ENCODE peak calls at places on chromosomes 1 and 21, in seven cellular contexts. G is hepatocyte, B is SJCRH30, E is iPS DF 6.9, C is fibroblast of lung, W is esophagus squamous epithelium, L is IMR-90. M is an unnamed sample. For H3K27me3, the result is how much of the 10 kb centered on the place peaks cover.

GRCh38 chr1:150487763-150488115 is 520 bp downstream of the TARS2 start:
- DNase-seq in C (no peak), E (no peak), L (no peak), W (no peak), G (no peak), B (no peak), M (no peak)

GRCh38 chr1:97451944-97452343 is 468.9 kb downstream of the DPYD start:
- DNase-seq in G (no peak), C (no peak), E (no peak), L (no peak), B (no peak), W (no peak), M (no peak)

GRCh38 chr1:22710688-22711024 is at the start of gene EPHB2:
- DNase-seq in G (peak), W (no peak), B (peak), E (no peak), C (peak), L (peak), M (peak)

GRCh38 chr1:117339866-117340357 is 27.3 kb upstream of the MAN1A2 start:
- DNase-seq in L (peak), C (peak), W (no peak), G (peak), E (no peak), B (peak), M (no peak)

GRCh38 chr1:8533124-8533523 is 215.2 kb downstream of the SLC45A1 start:
- DNase-seq in W (no peak), E (no peak), G (no peak), C (no peak), B (no peak), L (no peak), M (no peak)

GRCh38 chr21:29298348-29299045 is at the start of gene BACH1:
- DNase-seq in C (peak), L (peak), W (peak), B (peak), G (peak), E (peak), M (peak)

GRCh38 chr1:118291686-118292085 is 106.7 kb upstream of the SPAG17 start:
- DNase-seq in L (no peak), E (no peak), G (no peak), B (no peak), W (no peak), C (no peak), M (no peak)

GRCh38 chr21:45525153-45525909 is 16.9 kb downstream of the SLC19A1 start:
- DNase-seq in L (no peak), W (no peak), E (no peak), B (no peak), C (no peak), G (peak), M (peak)

GRCh38 chr21:41926068-41926806 is 27.6 kb downstream of the C2CD2 start:
- DNase-seq in W (no peak), E (peak), G (peak), C (peak), L (peak), B (no peak), M (no peak)

GRCh38 chr1:29709711-29710169 is 473.4 kb downstream of the PTPRU start:
- DNase-seq in B (peak), G (no peak), E (no peak), L (peak), C (peak), W (no peak), M (no peak)

GRCh38 chr1:173590557-173590956 is 12.3 kb downstream of the SLC9C2 start:
- DNase-seq in W (no peak), E (no peak), B (no peak), G (no peak), L (no peak), C (no peak), M (no peak)

GRCh38 chr1:93702828-93703183 is 21.2 kb upstream of the BCAR3 start:
- DNase-seq in W (no peak), E (no peak), C (peak), L (no peak), B (no peak), G (no peak), M (no peak)

GRCh38 chr1:159751022-159751421 is 29.7 kb upstream of the DUSP23 start:
- DNase-seq in E (no peak), L (no peak), C (no peak), G (no peak), W (no peak), B (no peak), M (no peak)

GRCh38 chr1:30058966-30059365 is 664.4 kb downstream of the MATN1 start:
- DNase-seq in L (peak), C (peak), G (peak), B (peak), W (no peak), E (no peak), M (no peak)

GRCh38 chr1:31570906-31571305 is 5.4 kb upstream of the TINAGL1 start:
- DNase-seq in L (no peak), C (no peak), W (no peak), B (no peak), E (no peak), G (no peak), M (peak)

GRCh38 chr1:6603424-6603850 is 768 bp upstream of the KLHL21 start:
- DNase-seq in W (no peak), B (peak), E (no peak), L (peak), C (peak), G (peak), M (peak)

GRCh38 chr1:40030528-40031135 is 9.9 kb upstream of the CAP1 start:
- DNase-seq in E (no peak), W (no peak), C (peak), G (peak), B (peak), L (peak), M (no peak)

GRCh38 chr1:18182518-18183160 is 75.0 kb downstream of the IGSF21 start:
- DNase-seq in E (no peak), C (no peak), W (no peak), B (no peak), L (no peak), G (peak), M (peak)

GRCh38 chr1:15849775-15850449 is 2.4 kb downstream of the SPEN start:
- DNase-seq in B (peak), L (peak), E (no peak), G (peak), C (peak), W (no peak), M (peak)

GRCh38 chr1:30601316-30602085 is 121.9 kb downstream of the MATN1 start:
- DNase-seq in C (no peak), G (no peak), B (no peak), E (no peak), L (no peak), W (no peak), M (no peak)

GRCh38 chr1:59506952-59507351 is 210.1 kb downstream of the FGGY start:
- DNase-seq in C (peak), L (peak), E (no peak), G (no peak), B (peak), W (no peak), M (no peak)

GRCh38 chr1:38026592-38027200 is 14.2 kb downstream of the UTP11 start:
- DNase-seq in G (peak), C (peak), L (peak), E (no peak), W (no peak), B (peak), M (peak)

GRCh38 chr1:109954180-109954579 is 30.4 kb upstream of the AHCYL1 start:
- DNase-seq in E (no peak), B (no peak), C (no peak), G (peak), W (no peak), L (no peak), M (no peak)

DNA sequence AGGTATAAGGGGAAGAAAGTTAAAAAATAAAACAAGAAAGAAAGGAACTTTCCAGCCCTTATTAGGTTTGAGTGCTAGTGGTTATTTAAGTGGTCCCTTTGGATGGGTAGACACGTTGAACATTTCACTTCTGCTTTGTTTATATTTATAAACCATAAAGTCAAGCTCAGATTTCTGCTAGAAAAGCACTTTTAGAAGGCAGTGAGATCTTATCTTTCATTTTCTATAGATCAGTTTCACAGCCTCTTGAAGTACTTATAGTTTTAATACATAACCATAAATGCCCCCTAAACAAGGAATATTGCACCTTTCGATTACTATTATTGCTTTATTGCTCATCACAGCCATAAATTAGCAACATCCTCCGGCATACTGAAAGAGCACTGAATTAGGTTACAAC is 446.8 kb upstream of the PLXNA2 start:
- DNase-seq in B (no peak), L (no peak), C (no peak), G (no peak), E (no peak), W (no peak), M (no peak)
- H3K4me3 ChIP-seq in B (no peak), L (no peak), C (no peak), G (no peak), E (no peak), W (no peak), M (no peak)

GRCh38 chr1:156399355-156400125 is 30.5 kb downstream of the RHBG start:
- DNase-seq in B (no peak), L (no peak), W (no peak), C (no peak), G (no peak), E (no peak), M (no peak)
- H3K27me3 ChIP-seq in B (under half), L (half or more), W (under half), C (under half), G (under half), E (under half), M (under half)

GRCh38 chr1:205122489-205122882 is 708 bp upstream of the RBBP5 start:
- DNase-seq in E (no peak), L (no peak), G (no peak), W (no peak), B (no peak), C (no peak), M (no peak)
- H3K4me3 ChIP-seq in E (peak), L (peak), G (peak), W (peak), B (peak), C (peak), M (peak)

GRCh38 chr1:229159668-229160544 is 111.0 kb upstream of the RAB4A start:
- DNase-seq in W (no peak), B (no peak), E (no peak), L (no peak), G (no peak), C (no peak), M (no peak)
- H3K27me3 ChIP-seq in W (under half), B (under half), E (under half), L (under half), G (under half), C (under half), M (under half)

GRCh38 chr1:169287280-169287679 is 80.3 kb downstream of the NME7 start:
- DNase-seq in G (no peak), L (no peak), C (no peak), B (no peak), W (no peak), E (no peak), M (no peak)
- H3K4me3 ChIP-seq in G (no peak), L (no peak), C (no peak), B (no peak), W (no peak), E (no peak), M (no peak)

GRCh38 chr1:3403388-3404179 is 50.9 kb upstream of the ARHGEF16 start:
- DNase-seq in L (no peak), B (peak), W (no peak), G (no peak), E (no peak), C (no peak), M (no peak)
- H3K27me3 ChIP-seq in L (under half), B (under half), W (under half), G (under half), E (under half), C (under half), M (under half)

GRCh38 chr1:153365696-153366095 is 8.0 kb downstream of the S100A9 start:
- DNase-seq in C (no peak), B (no peak), E (no peak), G (no peak), W (no peak), L (no peak), M (peak)
- H3K4me3 ChIP-seq in C (no peak), B (no peak), E (no peak), G (no peak), W (no peak), L (no peak), M (no peak)

DNA sequence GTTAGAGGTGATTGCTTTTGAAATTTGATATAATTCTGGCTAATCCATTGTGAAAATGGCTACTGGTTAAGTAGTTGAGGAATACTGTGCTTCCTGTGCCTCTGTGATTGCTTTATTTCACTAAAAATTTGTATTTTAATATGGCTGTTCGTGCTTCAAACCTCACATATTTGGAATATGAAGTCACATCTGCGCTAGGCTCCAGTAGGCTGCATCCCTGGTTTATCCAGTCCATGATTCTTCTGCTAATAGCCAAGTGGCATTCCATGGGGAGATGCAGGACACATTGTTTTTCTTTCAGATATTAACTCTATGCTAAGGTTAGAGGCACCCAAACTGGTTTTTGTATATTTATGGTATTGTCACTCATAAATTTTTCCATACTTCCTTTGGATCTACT is 25.9 kb downstream of the DNM3 start:
- DNase-seq in C (no peak), L (no peak), G (no peak), W (no peak), E (no peak), B (no peak), M (no peak)
- H3K27me3 ChIP-seq in C (under half), L (under half), G (under half), W (under half), E (under half), B (under half), M (under half)

M was measured in adrenal gland.